ENCODE peak calls at places on chromosomes 4 and X, in ten cellular contexts. N, V, U, P, W, G, Z, X, K and T are unnamed samples.

GRCh38 chrX:132984058-132984650 is 25.7 kb upstream of the HS6ST2 start:
- DNase-seq in Z (no peak), U (no peak), V (no peak), X (no peak), G (no peak), P (no peak), K (no peak), W (no peak), N (no peak), T (no peak)

GRCh38 chr4:11632488-11632887 is 203.8 kb upstream of the HS3ST1 start:
- DNase-seq in X (no peak), V (no peak), U (no peak), W (no peak), P (peak; percentile 86), K (no peak), N (no peak), Z (no peak), G (no peak), T (no peak)

GRCh38 chr4:99763635-99764101 is 53.0 kb upstream of the DAPP1 start:
- DNase-seq in N (no peak), V (no peak), G (no peak), P (peak; percentile 98), W (peak; percentile 82), U (no peak), Z (no peak), K (no peak), X (no peak), T (peak; percentile 13)

GRCh38 chr4:33188733-33189132 is 2468.6 kb downstream of the PCDH7 start:
- DNase-seq in N (no peak), V (no peak), X (no peak), K (no peak), Z (no peak), G (no peak), P (no peak), U (peak; percentile 55), W (no peak), T (no peak)

GRCh38 chr4:145098675-145099037 is 545 bp downstream of the ABCE1 start:
- DNase-seq in N (no peak), W (peak; percentile 58), P (peak; percentile 73), Z (peak; percentile 34), G (no peak), U (no peak), K (no peak), V (peak; percentile 14), X (no peak), T (peak; percentile 57)

GRCh38 chr4:128159967-128160366 is 98.9 kb downstream of the LARP1B start:
- DNase-seq in V (no peak), U (no peak), P (peak; percentile 56), N (no peak), Z (no peak), X (no peak), G (no peak), W (no peak), K (no peak), T (peak; percentile 21)

GRCh38 chr4:134906404-134907023 is 704.9 kb upstream of the PABPC4L start:
- DNase-seq in Z (no peak), K (no peak), V (no peak), G (no peak), P (peak; percentile 43), U (no peak), N (no peak), X (no peak), W (no peak), T (peak; percentile 1)

GRCh38 chrX:104253567-104254441 is 929 bp downstream of the ESX1 start:
- DNase-seq in U (no peak), Z (no peak), V (no peak), K (no peak), X (no peak), G (no peak), N (no peak), P (no peak), W (no peak), T (no peak)

GRCh38 chrX:2261838-2262678 is 238.7 kb downstream of the DHRSX start:
- DNase-seq in K (no peak), N (no peak), G (no peak), Z (no peak), W (no peak), X (peak; percentile 61), V (no peak), P (no peak), U (peak; percentile 57), T (no peak)

GRCh38 chr4:182642831-182643230 is 274.4 kb downstream of the DCTD start:
- DNase-seq in Z (no peak), N (no peak), P (peak; percentile 6), V (no peak), G (no peak), X (no peak), W (no peak), K (no peak), U (no peak), T (peak; percentile 10)

GRCh38 chr4:8763966-8764901 is 107.4 kb downstream of the HMX1 start:
- DNase-seq in W (no peak), V (no peak), P (no peak), X (peak; percentile 69), N (no peak), G (no peak), Z (no peak), K (no peak), U (peak; percentile 71), T (no peak)

GRCh38 chr4:90349632-90350031 is 222.4 kb downstream of the CCSER1 start:
- DNase-seq in G (no peak), X (no peak), V (no peak), U (no peak), K (no peak), P (no peak), W (no peak), Z (no peak), N (no peak), T (no peak)

GRCh38 chr4:102918859-102919258 is 50.1 kb downstream of the CISD2 start:
- DNase-seq in U (no peak), X (no peak), K (no peak), G (no peak), Z (no peak), V (no peak), N (no peak), W (no peak), P (no peak), T (no peak)

GRCh38 chr4:2836391-2836859 is 7.2 kb upstream of the ADD1 start:
- DNase-seq in N (no peak), U (peak; percentile 61), W (no peak), G (no peak), X (no peak), K (no peak), Z (no peak), P (no peak), V (no peak), T (no peak)

GRCh38 chr4:74855879-74856278 is 61.6 kb upstream of the BTC start:
- DNase-seq in X (no peak), K (no peak), U (no peak), N (no peak), V (no peak), Z (no peak), G (no peak), W (no peak), P (peak; percentile 41), T (no peak)